ENCODE peak calls at places on chromosomes 4 and X, in six cellular contexts. B is GM03348; H is transverse colon; P is T47D; J is AG20443; U is stimulated activated CD4-positive, alpha-beta T cell treated with anti-CD3 and anti-CD28 coated beads, TNF-alpha, amount 100 ng/mL, for 1 hour. Y is an unnamed sample.

GRCh38 chr4:91758487-91758886 is 545.3 kb upstream of the GRID2 start:
- DNase-seq in B (no peak), H (no peak), P (no peak), J (no peak), U (no peak), Y (no peak)

GRCh38 chrX:128714425-128714824 is 662.2 kb upstream of the ACTRT1 start:
- DNase-seq in B (no peak), H (no peak), P (no peak), J (no peak), U (no peak), Y (no peak)

GRCh38 chr4:80471701-80472100 is 136.2 kb downstream of the CFAP299 start:
- DNase-seq in B (peak; percentile 16), H (peak; percentile 62), P (peak; percentile 85), J (peak; percentile 14), U (no peak), Y (no peak)

GRCh38 chrX:53312946-53313745 is 31.8 kb upstream of the IQSEC2 start:
- DNase-seq in B (peak; percentile 69), H (peak; percentile 76), P (peak; percentile 66), J (peak; percentile 66), U (peak; percentile 40), Y (peak; percentile 63)

GRCh38 chrX:18873189-18873791 is 110.6 kb downstream of the PHKA2 start:
- DNase-seq in B (peak; percentile 68), H (no peak), P (no peak), J (peak; percentile 69), U (no peak), Y (no peak)

GRCh38 chrX:57286507-57287251 is at the start of gene FAAH2:
- DNase-seq in B (no peak), H (peak; percentile 79), P (peak; percentile 91), J (no peak), U (peak; percentile 31), Y (peak; percentile 81)

GRCh38 chr4:150139297-150139696 is 61.1 kb downstream of the DCLK2 start:
- DNase-seq in B (no peak), H (no peak), P (no peak), J (no peak), U (no peak), Y (no peak)

GRCh38 chrX:96763608-96764007 is 79.0 kb downstream of the DIAPH2 start:
- DNase-seq in B (no peak), H (no peak), P (no peak), J (no peak), U (no peak), Y (no peak)

GRCh38 chrX:46589977-46590723 is 16.6 kb downstream of the CHST7 start:
- DNase-seq in B (peak; percentile 30), H (no peak), P (no peak), J (peak; percentile 34), U (no peak), Y (no peak)

GRCh38 chr4:6194458-6195195 is 5.7 kb downstream of the JAKMIP1 start:
- DNase-seq in B (no peak), H (no peak), P (no peak), J (no peak), U (no peak), Y (no peak)

GRCh38 chr4:36332023-36332781 is 50.8 kb downstream of the DTHD1 start:
- DNase-seq in B (no peak), H (no peak), P (no peak), J (no peak), U (no peak), Y (no peak)

GRCh38 chr4:3416821-3417221 is 24.9 kb upstream of the HGFAC start:
- DNase-seq in B (no peak), H (no peak), P (no peak), J (no peak), U (no peak), Y (peak; percentile 18)

GRCh38 chrX:68832101-68832416 is 3.2 kb downstream of the EFNB1 start:
- DNase-seq in B (peak; percentile 80), H (peak; percentile 60), P (no peak), J (peak; percentile 80), U (no peak), Y (peak; percentile 19)

GRCh38 chrX:77749695-77750094 is 36.3 kb downstream of the ATRX start:
- DNase-seq in B (no peak), H (no peak), P (no peak), J (peak; percentile 5), U (no peak), Y (no peak)

GRCh38 chr4:24862073-24862751 is 50.6 kb downstream of the CCDC149 start:
- DNase-seq in B (no peak), H (no peak), P (no peak), J (no peak), U (no peak), Y (no peak)